ENCODE peak calls at places on chromosomes 5 and 9, in four cellular contexts. V is aorta, Z is lung microvascular endothelial cell, L is brain microvascular endothelial cell. O is an unnamed sample.

GRCh38 chr5:18112066-18112465 is 477.8 kb downstream of the TAF11L14 start:
- DNase-seq in L (no peak), Z (no peak), V (no peak), O (no peak)

GRCh38 chr9:82940386-82940785 is 122.6 kb downstream of the RASEF start:
- DNase-seq in Z (no peak), V (no peak), L (no peak), O (no peak)

GRCh38 chr5:3187846-3188425 is 407.7 kb upstream of the IRX1 start:
- DNase-seq in V (no peak), L (no peak), Z (no peak), O (no peak)

GRCh38 chr5:125489146-125489545 is 742.7 kb upstream of the ZNF608 start:
- DNase-seq in Z (no peak), V (no peak), L (no peak), O (peak)

GRCh38 chr9:2023532-2023931 is 8.4 kb downstream of the SMARCA2 start:
- DNase-seq in Z (no peak), L (no peak), V (no peak), O (no peak)

GRCh38 chr9:31259824-31260223 is 1124.6 kb upstream of the ACO1 start:
- DNase-seq in Z (no peak), L (no peak), V (no peak), O (peak)

GRCh38 chr5:141420855-141421488 is at the start of gene PCDHGA11:
- DNase-seq in L (peak), V (no peak), Z (peak), O (no peak)

GRCh38 chr5:73296772-73297171 is 123.8 kb downstream of the TMEM174 start:
- DNase-seq in V (no peak), Z (no peak), L (peak), O (peak)

GRCh38 chr5:7824995-7825394 is 25.9 kb downstream of the CFAP90 start:
- DNase-seq in Z (no peak), L (no peak), V (no peak), O (no peak)

GRCh38 chr5:78574157-78574673 is 74.4 kb downstream of the LHFPL2 start:
- DNase-seq in V (no peak), L (no peak), Z (no peak), O (no peak)

GRCh38 chr9:92468206-92468605 is 14.1 kb downstream of the ASPN start:
- DNase-seq in Z (no peak), V (no peak), L (no peak), O (peak)

GRCh38 chr5:68287976-68288755 is 72.6 kb downstream of the PIK3R1 start:
- DNase-seq in V (peak), L (peak), Z (peak), O (peak)

GRCh38 chr5:38540348-38540747 is 16.1 kb downstream of the LIFR start:
- DNase-seq in L (no peak), Z (peak), V (peak), O (peak)

GRCh38 chr5:53211799-53212198 is 102.2 kb upstream of the MOCS2 start:
- DNase-seq in V (no peak), Z (no peak), L (peak), O (no peak)

GRCh38 chr5:160448886-160449285 is 27.2 kb downstream of the PTTG1 start:
- DNase-seq in Z (no peak), V (no peak), L (no peak), O (no peak)

GRCh38 chr9:88993871-88994819 is 2.9 kb downstream of the S1PR3 start:
- DNase-seq in Z (no peak), V (no peak), L (no peak), O (no peak)

GRCh38 chr9:111937781-111938426 is 41.3 kb downstream of the UGCG start:
- DNase-seq in Z (peak), V (peak), L (peak), O (peak)

O was measured in myocyte.